ENCODE peak calls at places on chromosome 4, in nine cellular contexts. H is DMS153, X is activated gamma-delta T cell treated with Interleukin-2 at 50 U/mL for 16 hours, P is fibroblast of the conjunctiva, S is islet precursor cell, K is cardiac fibroblast, M is Peyer's patch, Z is A172, F is mesenchymal stem cell. I is an unnamed sample.

GRCh38 chr4:149751174-149751573 is 64.5 kb downstream of the IQCM start:
- DNase-seq in F (no peak), P (no peak), H (no peak), K (no peak), M (no peak), S (no peak), Z (no peak), X (no peak), I (no peak)

GRCh38 chr4:159791334-159791733 is 688.5 kb downstream of the RAPGEF2 start:
- DNase-seq in S (no peak), Z (no peak), K (no peak), H (no peak), F (no peak), P (no peak), M (no peak), X (no peak), I (no peak)

GRCh38 chr4:336099-336892 is 1.3 kb upstream of the ZNF141 start:
- DNase-seq in F (peak; percentile 17), H (no peak), P (no peak), M (no peak), S (peak; percentile 52), X (peak; percentile 4), K (peak; percentile 5), Z (no peak), I (peak; percentile 26)

GRCh38 chr4:147830987-147831386 is 99.1 kb downstream of the ARHGAP10 start:
- DNase-seq in H (no peak), S (peak; percentile 82), M (no peak), K (peak; percentile 82), X (no peak), Z (peak; percentile 54), F (peak; percentile 76), P (peak; percentile 54), I (peak; percentile 38)

GRCh38 chr4:48180234-48180633 is 46.2 kb upstream of the TXK start:
- DNase-seq in P (no peak), X (no peak), F (peak; percentile 41), H (no peak), S (no peak), Z (no peak), K (peak; percentile 5), M (no peak), I (no peak)

GRCh38 chr4:93827272-93827947 is 1.1 kb upstream of the ATOH1 start:
- DNase-seq in X (no peak), Z (no peak), H (no peak), K (no peak), P (no peak), M (no peak), S (peak; percentile 58), F (no peak), I (peak; percentile 44)

GRCh38 chr4:112897548-112897947 is 151.9 kb upstream of the ANK2 start:
- DNase-seq in M (no peak), Z (no peak), K (no peak), S (peak; percentile 63), P (no peak), X (no peak), F (no peak), H (no peak), I (peak; percentile 77)

GRCh38 chr4:17546222-17546621 is 30.8 kb upstream of the LAP3 start:
- DNase-seq in P (no peak), H (no peak), S (no peak), Z (no peak), K (no peak), M (no peak), X (no peak), F (no peak), I (no peak)

GRCh38 chr4:185936650-185937376 is 124.8 kb upstream of the SORBS2 start:
- DNase-seq in Z (no peak), P (no peak), X (no peak), H (no peak), K (no peak), F (no peak), M (no peak), S (no peak), I (no peak)